ENCODE peak calls at places on chromosome 21, in ten cellular contexts. One of them, this sample, is unnamed.

GRCh38 chr21:44557491-44558328 is 885 bp downstream of the KRTAP10-3 start:
- DNase-seq in nephron progenitor cell: no peak
- DNase-seq in skeletal muscle cell: no peak
- DNase-seq in kidney tubule cell: no peak
- DNase-seq in IMR-90: no peak
- DNase-seq in neuronal stem cell: no peak
- DNase-seq in activated gamma-delta T cell: no peak
- DNase-seq in T-cell: no peak
- DNase-seq in upper lobe of right lung: peak
- DNase-seq in breast epithelium: peak
- DNase-seq in this sample: no peak

GRCh38 chr21:33259428-33259827 is 6.7 kb upstream of the IL10RB start:
- DNase-seq in kidney tubule cell: no peak
- DNase-seq in nephron progenitor cell: no peak
- DNase-seq in IMR-90: peak
- DNase-seq in T-cell: no peak
- DNase-seq in upper lobe of right lung: no peak
- DNase-seq in activated gamma-delta T cell: no peak
- DNase-seq in breast epithelium: no peak
- DNase-seq in neuronal stem cell: no peak
- DNase-seq in skeletal muscle cell: no peak
- DNase-seq in this sample: no peak

GRCh38 chr21:42161957-42162681 is 56.8 kb upstream of the ABCG1 start:
- DNase-seq in skeletal muscle cell: no peak
- DNase-seq in activated gamma-delta T cell: no peak
- DNase-seq in neuronal stem cell: no peak
- DNase-seq in breast epithelium: no peak
- DNase-seq in IMR-90: no peak
- DNase-seq in nephron progenitor cell: peak
- DNase-seq in T-cell: peak
- DNase-seq in kidney tubule cell: no peak
- DNase-seq in upper lobe of right lung: peak
- DNase-seq in this sample: no peak

GRCh38 chr21:45885597-45885929 is 96.0 kb upstream of the COL6A1 start:
- DNase-seq in nephron progenitor cell: no peak
- DNase-seq in IMR-90: no peak
- DNase-seq in T-cell: no peak
- DNase-seq in skeletal muscle cell: no peak
- DNase-seq in breast epithelium: no peak
- DNase-seq in upper lobe of right lung: no peak
- DNase-seq in kidney tubule cell: no peak
- DNase-seq in activated gamma-delta T cell: no peak
- DNase-seq in neuronal stem cell: no peak
- DNase-seq in this sample: no peak

GRCh38 chr21:42971897-42972275 is 2.5 kb upstream of the PKNOX1 start:
- DNase-seq in IMR-90: no peak
- DNase-seq in breast epithelium: no peak
- DNase-seq in kidney tubule cell: peak
- DNase-seq in neuronal stem cell: no peak
- DNase-seq in T-cell: no peak
- DNase-seq in upper lobe of right lung: peak
- DNase-seq in nephron progenitor cell: no peak
- DNase-seq in activated gamma-delta T cell: no peak
- DNase-seq in skeletal muscle cell: no peak
- DNase-seq in this sample: no peak

GRCh38 chr21:40466893-40467483 is 380.0 kb downstream of the DSCAM start:
- DNase-seq in activated gamma-delta T cell: no peak
- DNase-seq in breast epithelium: no peak
- DNase-seq in nephron progenitor cell: no peak
- DNase-seq in skeletal muscle cell: no peak
- DNase-seq in kidney tubule cell: peak
- DNase-seq in T-cell: no peak
- DNase-seq in upper lobe of right lung: no peak
- DNase-seq in IMR-90: no peak
- DNase-seq in neuronal stem cell: peak
- DNase-seq in this sample: no peak

GRCh38 chr21:44556879-44557278 is 1.7 kb downstream of the KRTAP10-3 start:
- DNase-seq in activated gamma-delta T cell: no peak
- DNase-seq in breast epithelium: no peak
- DNase-seq in IMR-90: no peak
- DNase-seq in skeletal muscle cell: no peak
- DNase-seq in nephron progenitor cell: no peak
- DNase-seq in neuronal stem cell: no peak
- DNase-seq in T-cell: no peak
- DNase-seq in kidney tubule cell: no peak
- DNase-seq in upper lobe of right lung: no peak
- DNase-seq in this sample: no peak

GRCh38 chr21:38913120-38913975 is 107.6 kb downstream of the ETS2 start:
- DNase-seq in kidney tubule cell: peak
- DNase-seq in upper lobe of right lung: peak
- DNase-seq in activated gamma-delta T cell: no peak
- DNase-seq in neuronal stem cell: peak
- DNase-seq in nephron progenitor cell: peak
- DNase-seq in T-cell: no peak
- DNase-seq in IMR-90: peak
- DNase-seq in breast epithelium: peak
- DNase-seq in skeletal muscle cell: peak
- DNase-seq in this sample: no peak

GRCh38 chr21:26405735-26406361 is 167.2 kb downstream of the CYYR1 start:
- DNase-seq in activated gamma-delta T cell: no peak
- DNase-seq in breast epithelium: no peak
- DNase-seq in IMR-90: peak
- DNase-seq in upper lobe of right lung: no peak
- DNase-seq in nephron progenitor cell: peak
- DNase-seq in neuronal stem cell: no peak
- DNase-seq in kidney tubule cell: peak
- DNase-seq in T-cell: no peak
- DNase-seq in skeletal muscle cell: peak
- DNase-seq in this sample: no peak

GRCh38 chr21:41964171-41964570 is 10.4 kb upstream of the C2CD2 start:
- DNase-seq in nephron progenitor cell: no peak
- DNase-seq in IMR-90: no peak
- DNase-seq in breast epithelium: peak
- DNase-seq in neuronal stem cell: no peak
- DNase-seq in skeletal muscle cell: no peak
- DNase-seq in upper lobe of right lung: no peak
- DNase-seq in T-cell: no peak
- DNase-seq in activated gamma-delta T cell: no peak
- DNase-seq in kidney tubule cell: no peak
- DNase-seq in this sample: no peak

GRCh38 chr21:33308586-33309490 is 15.9 kb upstream of the IFNAR1 start:
- DNase-seq in skeletal muscle cell: peak
- DNase-seq in activated gamma-delta T cell: no peak
- DNase-seq in breast epithelium: no peak
- DNase-seq in IMR-90: peak
- DNase-seq in kidney tubule cell: no peak
- DNase-seq in upper lobe of right lung: no peak
- DNase-seq in neuronal stem cell: no peak
- DNase-seq in T-cell: peak
- DNase-seq in nephron progenitor cell: no peak
- DNase-seq in this sample: peak

GRCh38 chr21:41641821-41642368 is 125.0 kb downstream of the RIPK4 start:
- DNase-seq in T-cell: no peak
- DNase-seq in neuronal stem cell: no peak
- DNase-seq in IMR-90: peak
- DNase-seq in nephron progenitor cell: no peak
- DNase-seq in activated gamma-delta T cell: no peak
- DNase-seq in kidney tubule cell: peak
- DNase-seq in breast epithelium: no peak
- DNase-seq in upper lobe of right lung: peak
- DNase-seq in skeletal muscle cell: peak
- DNase-seq in this sample: no peak

GRCh38 chr21:42385619-42386018 is 10.2 kb downstream of the TMPRSS3 start:
- DNase-seq in upper lobe of right lung: peak
- DNase-seq in nephron progenitor cell: no peak
- DNase-seq in skeletal muscle cell: no peak
- DNase-seq in neuronal stem cell: no peak
- DNase-seq in kidney tubule cell: no peak
- DNase-seq in T-cell: no peak
- DNase-seq in activated gamma-delta T cell: no peak
- DNase-seq in IMR-90: no peak
- DNase-seq in breast epithelium: no peak
- DNase-seq in this sample: no peak

GRCh38 chr21:44948426-44949120 is 8.7 kb downstream of the SLX9 start:
- DNase-seq in neuronal stem cell: no peak
- DNase-seq in IMR-90: no peak
- DNase-seq in T-cell: no peak
- DNase-seq in skeletal muscle cell: no peak
- DNase-seq in upper lobe of right lung: peak
- DNase-seq in breast epithelium: no peak
- DNase-seq in activated gamma-delta T cell: no peak
- DNase-seq in kidney tubule cell: no peak
- DNase-seq in nephron progenitor cell: no peak
- DNase-seq in this sample: no peak

GRCh38 chr21:31710586-31710985 is 21.3 kb downstream of the SCAF4 start:
- DNase-seq in IMR-90: peak
- DNase-seq in skeletal muscle cell: no peak
- DNase-seq in upper lobe of right lung: no peak
- DNase-seq in activated gamma-delta T cell: no peak
- DNase-seq in neuronal stem cell: no peak
- DNase-seq in kidney tubule cell: no peak
- DNase-seq in nephron progenitor cell: no peak
- DNase-seq in breast epithelium: no peak
- DNase-seq in T-cell: no peak
- DNase-seq in this sample: no peak

GRCh38 chr21:15809818-15810217 is 80.0 kb downstream of the USP25 start:
- DNase-seq in upper lobe of right lung: no peak
- DNase-seq in kidney tubule cell: no peak
- DNase-seq in IMR-90: peak
- DNase-seq in breast epithelium: no peak
- DNase-seq in skeletal muscle cell: peak
- DNase-seq in T-cell: no peak
- DNase-seq in activated gamma-delta T cell: no peak
- DNase-seq in neuronal stem cell: no peak
- DNase-seq in nephron progenitor cell: no peak
- DNase-seq in this sample: no peak

GRCh38 chr21:38699048-38699447 is 106.7 kb upstream of the ETS2 start:
- DNase-seq in breast epithelium: no peak
- DNase-seq in nephron progenitor cell: peak
- DNase-seq in neuronal stem cell: no peak
- DNase-seq in activated gamma-delta T cell: no peak
- DNase-seq in skeletal muscle cell: no peak
- DNase-seq in kidney tubule cell: no peak
- DNase-seq in IMR-90: no peak
- DNase-seq in T-cell: no peak
- DNase-seq in upper lobe of right lung: no peak
- DNase-seq in this sample: no peak

GRCh38 chr21:13937236-13937635 is 273.5 kb downstream of the LIPI start:
- DNase-seq in activated gamma-delta T cell: no peak
- DNase-seq in skeletal muscle cell: no peak
- DNase-seq in upper lobe of right lung: peak
- DNase-seq in neuronal stem cell: no peak
- DNase-seq in IMR-90: no peak
- DNase-seq in breast epithelium: no peak
- DNase-seq in nephron progenitor cell: no peak
- DNase-seq in kidney tubule cell: no peak
- DNase-seq in T-cell: no peak
- DNase-seq in this sample: no peak

GRCh38 chr21:45013271-45013841 is 61.0 kb upstream of the ADARB1 start:
- DNase-seq in activated gamma-delta T cell: no peak
- DNase-seq in upper lobe of right lung: peak
- DNase-seq in nephron progenitor cell: no peak
- DNase-seq in kidney tubule cell: no peak
- DNase-seq in breast epithelium: no peak
- DNase-seq in neuronal stem cell: no peak
- DNase-seq in IMR-90: no peak
- DNase-seq in skeletal muscle cell: no peak
- DNase-seq in T-cell: no peak
- DNase-seq in this sample: no peak

GRCh38 chr21:46621457-46622182 is 13.9 kb upstream of the PRMT2 start:
- DNase-seq in IMR-90: no peak
- DNase-seq in kidney tubule cell: no peak
- DNase-seq in neuronal stem cell: no peak
- DNase-seq in activated gamma-delta T cell: no peak
- DNase-seq in breast epithelium: no peak
- DNase-seq in nephron progenitor cell: no peak
- DNase-seq in T-cell: peak
- DNase-seq in skeletal muscle cell: no peak
- DNase-seq in upper lobe of right lung: no peak
- DNase-seq in this sample: no peak

GRCh38 chr21:25735221-25735894 is 586 bp downstream of the GABPA start:
- DNase-seq in kidney tubule cell: peak
- DNase-seq in nephron progenitor cell: peak
- DNase-seq in T-cell: peak
- DNase-seq in neuronal stem cell: peak
- DNase-seq in breast epithelium: peak
- DNase-seq in IMR-90: peak
- DNase-seq in skeletal muscle cell: peak
- DNase-seq in activated gamma-delta T cell: peak
- DNase-seq in upper lobe of right lung: peak
- DNase-seq in this sample: peak

GRCh38 chr21:36431252-36431651 is 46.1 kb downstream of the CHAF1B start:
- DNase-seq in nephron progenitor cell: no peak
- DNase-seq in IMR-90: no peak
- DNase-seq in activated gamma-delta T cell: no peak
- DNase-seq in upper lobe of right lung: no peak
- DNase-seq in neuronal stem cell: no peak
- DNase-seq in kidney tubule cell: no peak
- DNase-seq in skeletal muscle cell: no peak
- DNase-seq in breast epithelium: no peak
- DNase-seq in T-cell: no peak
- DNase-seq in this sample: no peak

GRCh38 chr21:43812957-43813730 is 23.8 kb downstream of the RRP1 start:
- DNase-seq in IMR-90: no peak
- DNase-seq in nephron progenitor cell: no peak
- DNase-seq in upper lobe of right lung: no peak
- DNase-seq in activated gamma-delta T cell: no peak
- DNase-seq in neuronal stem cell: no peak
- DNase-seq in skeletal muscle cell: no peak
- DNase-seq in kidney tubule cell: no peak
- DNase-seq in breast epithelium: no peak
- DNase-seq in T-cell: no peak
- DNase-seq in this sample: no peak

GRCh38 chr21:35198004-35198403 is 148.9 kb upstream of the RUNX1 start:
- DNase-seq in skeletal muscle cell: peak
- DNase-seq in IMR-90: peak
- DNase-seq in T-cell: no peak
- DNase-seq in kidney tubule cell: peak
- DNase-seq in activated gamma-delta T cell: no peak
- DNase-seq in nephron progenitor cell: no peak
- DNase-seq in upper lobe of right lung: no peak
- DNase-seq in breast epithelium: no peak
- DNase-seq in neuronal stem cell: no peak
- DNase-seq in this sample: no peak

GRCh38 chr21:36723371-36723881 is 24.5 kb downstream of the SIM2 start:
- DNase-seq in nephron progenitor cell: no peak
- DNase-seq in breast epithelium: peak
- DNase-seq in T-cell: no peak
- DNase-seq in neuronal stem cell: no peak
- DNase-seq in upper lobe of right lung: peak
- DNase-seq in IMR-90: no peak
- DNase-seq in kidney tubule cell: no peak
- DNase-seq in skeletal muscle cell: no peak
- DNase-seq in activated gamma-delta T cell: no peak
- DNase-seq in this sample: no peak

GRCh38 chr21:34545079-34545884 is 33.3 kb upstream of the KCNE1 start:
- DNase-seq in T-cell: no peak
- DNase-seq in breast epithelium: no peak
- DNase-seq in nephron progenitor cell: no peak
- DNase-seq in neuronal stem cell: no peak
- DNase-seq in activated gamma-delta T cell: no peak
- DNase-seq in upper lobe of right lung: peak
- DNase-seq in kidney tubule cell: peak
- DNase-seq in IMR-90: peak
- DNase-seq in skeletal muscle cell: no peak
- DNase-seq in this sample: no peak

GRCh38 chr21:39527067-39527595 is 75.4 kb downstream of the SH3BGR start:
- DNase-seq in breast epithelium: no peak
- DNase-seq in neuronal stem cell: no peak
- DNase-seq in upper lobe of right lung: no peak
- DNase-seq in kidney tubule cell: no peak
- DNase-seq in nephron progenitor cell: no peak
- DNase-seq in activated gamma-delta T cell: no peak
- DNase-seq in skeletal muscle cell: no peak
- DNase-seq in IMR-90: no peak
- DNase-seq in T-cell: no peak
- DNase-seq in this sample: no peak

GRCh38 chr21:36310016-36310415 is 10.0 kb upstream of the MORC3 start:
- DNase-seq in activated gamma-delta T cell: no peak
- DNase-seq in neuronal stem cell: no peak
- DNase-seq in breast epithelium: no peak
- DNase-seq in nephron progenitor cell: no peak
- DNase-seq in T-cell: no peak
- DNase-seq in upper lobe of right lung: no peak
- DNase-seq in kidney tubule cell: no peak
- DNase-seq in IMR-90: no peak
- DNase-seq in skeletal muscle cell: no peak
- DNase-seq in this sample: no peak